ENCODE peak calls at places on chromosomes 16 and 17, in seven cellular contexts. One of them, this sample, is unnamed.

GRCh38 chr16:24978370-24978914 is 36.7 kb downstream of the ARHGAP17 start:
- DNase-seq in WTC11: no peak
- DNase-seq in ELR: no peak
- DNase-seq in nephron progenitor cell: no peak
- DNase-seq in CD8-positive, alpha-beta T cell: no peak
- DNase-seq in glutamatergic neuron: peak; percentile 32
- DNase-seq in memory B cell: peak; percentile 22
- DNase-seq in this sample: no peak

GRCh38 chr16:4918790-4919210 is 18.1 kb downstream of the PPL start:
- DNase-seq in WTC11: peak; percentile 35
- DNase-seq in ELR: no peak
- DNase-seq in nephron progenitor cell: peak; percentile 16
- DNase-seq in CD8-positive, alpha-beta T cell: no peak
- DNase-seq in glutamatergic neuron: no peak
- DNase-seq in memory B cell: no peak
- DNase-seq in this sample: no peak

GRCh38 chr17:30812218-30813177 is 12.0 kb downstream of the CRLF3 start:
- DNase-seq in WTC11: no peak
- DNase-seq in ELR: peak; percentile 50
- DNase-seq in nephron progenitor cell: no peak
- DNase-seq in CD8-positive, alpha-beta T cell: peak; percentile 47
- DNase-seq in glutamatergic neuron: no peak
- DNase-seq in memory B cell: no peak
- DNase-seq in this sample: no peak

GRCh38 chr17:588519-588918 is 126.1 kb downstream of the VPS53 start:
- DNase-seq in WTC11: no peak
- DNase-seq in ELR: no peak
- DNase-seq in nephron progenitor cell: no peak
- DNase-seq in CD8-positive, alpha-beta T cell: no peak
- DNase-seq in glutamatergic neuron: no peak
- DNase-seq in memory B cell: no peak
- DNase-seq in this sample: no peak

GRCh38 chr16:86574646-86575045 is 3.7 kb upstream of the FOXL1 start:
- DNase-seq in WTC11: no peak
- DNase-seq in ELR: no peak
- DNase-seq in nephron progenitor cell: no peak
- DNase-seq in CD8-positive, alpha-beta T cell: no peak
- DNase-seq in glutamatergic neuron: no peak
- DNase-seq in memory B cell: no peak
- DNase-seq in this sample: no peak

GRCh38 chr17:66661411-66661843 is 173.5 kb upstream of the CACNG5 start:
- DNase-seq in WTC11: no peak
- DNase-seq in ELR: peak; percentile 83
- DNase-seq in nephron progenitor cell: no peak
- DNase-seq in CD8-positive, alpha-beta T cell: no peak
- DNase-seq in glutamatergic neuron: no peak
- DNase-seq in memory B cell: no peak
- DNase-seq in this sample: no peak

GRCh38 chr17:2949469-2950044 is 113.8 kb downstream of the OR1D5 start:
- DNase-seq in WTC11: no peak
- DNase-seq in ELR: peak; percentile 46
- DNase-seq in nephron progenitor cell: no peak
- DNase-seq in CD8-positive, alpha-beta T cell: no peak
- DNase-seq in glutamatergic neuron: no peak
- DNase-seq in memory B cell: no peak
- DNase-seq in this sample: no peak

GRCh38 chr17:44972953-44973352 is 4.8 kb upstream of the C1QL1 start:
- DNase-seq in WTC11: no peak
- DNase-seq in ELR: peak; percentile 88
- DNase-seq in nephron progenitor cell: no peak
- DNase-seq in CD8-positive, alpha-beta T cell: no peak
- DNase-seq in glutamatergic neuron: no peak
- DNase-seq in memory B cell: no peak
- DNase-seq in this sample: no peak

GRCh38 chr17:45867171-45867570 is 22.5 kb downstream of the SPPL2C start:
- DNase-seq in WTC11: no peak
- DNase-seq in ELR: no peak
- DNase-seq in nephron progenitor cell: no peak
- DNase-seq in CD8-positive, alpha-beta T cell: no peak
- DNase-seq in glutamatergic neuron: no peak
- DNase-seq in memory B cell: no peak
- DNase-seq in this sample: no peak

GRCh38 chr16:46717692-46718091 is 28.2 kb downstream of the ORC6 start:
- DNase-seq in WTC11: no peak
- DNase-seq in ELR: no peak
- DNase-seq in nephron progenitor cell: no peak
- DNase-seq in CD8-positive, alpha-beta T cell: no peak
- DNase-seq in glutamatergic neuron: no peak
- DNase-seq in memory B cell: no peak
- DNase-seq in this sample: no peak

GRCh38 chr17:75087558-75088453 is at the start of gene SLC16A5:
- DNase-seq in WTC11: peak; percentile 95
- DNase-seq in ELR: peak; percentile 95
- DNase-seq in nephron progenitor cell: peak; percentile 93
- DNase-seq in CD8-positive, alpha-beta T cell: peak; percentile 75
- DNase-seq in glutamatergic neuron: peak; percentile 62
- DNase-seq in memory B cell: peak; percentile 47
- DNase-seq in this sample: peak; percentile 65

GRCh38 chr17:44223574-44224046 is 4.1 kb upstream of the UBTF start:
- DNase-seq in WTC11: no peak
- DNase-seq in ELR: peak; percentile 80
- DNase-seq in nephron progenitor cell: no peak
- DNase-seq in CD8-positive, alpha-beta T cell: no peak
- DNase-seq in glutamatergic neuron: no peak
- DNase-seq in memory B cell: no peak
- DNase-seq in this sample: no peak

GRCh38 chr16:4017807-4018206 is 98.4 kb downstream of the ADCY9 start:
- DNase-seq in WTC11: no peak
- DNase-seq in ELR: no peak
- DNase-seq in nephron progenitor cell: no peak
- DNase-seq in CD8-positive, alpha-beta T cell: no peak
- DNase-seq in glutamatergic neuron: no peak
- DNase-seq in memory B cell: no peak
- DNase-seq in this sample: no peak

GRCh38 chr16:66397736-66398433 is 29.2 kb upstream of the BEAN1 start:
- DNase-seq in WTC11: no peak
- DNase-seq in ELR: no peak
- DNase-seq in nephron progenitor cell: no peak
- DNase-seq in CD8-positive, alpha-beta T cell: no peak
- DNase-seq in glutamatergic neuron: no peak
- DNase-seq in memory B cell: no peak
- DNase-seq in this sample: no peak

GRCh38 chr17:50301891-50302584 is 27.8 kb downstream of the TMEM92 start:
- DNase-seq in WTC11: no peak
- DNase-seq in ELR: no peak
- DNase-seq in nephron progenitor cell: no peak
- DNase-seq in CD8-positive, alpha-beta T cell: no peak
- DNase-seq in glutamatergic neuron: no peak
- DNase-seq in memory B cell: no peak
- DNase-seq in this sample: no peak

GRCh38 chr17:77086433-77087010 is 54.2 kb upstream of the SEC14L1 start:
- DNase-seq in WTC11: peak; percentile 95
- DNase-seq in ELR: peak; percentile 91
- DNase-seq in nephron progenitor cell: peak; percentile 95
- DNase-seq in CD8-positive, alpha-beta T cell: peak; percentile 89
- DNase-seq in glutamatergic neuron: peak; percentile 94
- DNase-seq in memory B cell: peak; percentile 87
- DNase-seq in this sample: peak; percentile 92

GRCh38 chr17:34584805-34585416 is 5.5 kb downstream of the TMEM132E start:
- DNase-seq in WTC11: no peak
- DNase-seq in ELR: peak; percentile 39
- DNase-seq in nephron progenitor cell: no peak
- DNase-seq in CD8-positive, alpha-beta T cell: no peak
- DNase-seq in glutamatergic neuron: peak; percentile 12
- DNase-seq in memory B cell: no peak
- DNase-seq in this sample: no peak

GRCh38 chr17:47252209-47252608 is 1.4 kb upstream of the ITGB3 start:
- DNase-seq in WTC11: no peak
- DNase-seq in ELR: peak; percentile 58
- DNase-seq in nephron progenitor cell: no peak
- DNase-seq in CD8-positive, alpha-beta T cell: no peak
- DNase-seq in glutamatergic neuron: no peak
- DNase-seq in memory B cell: no peak
- DNase-seq in this sample: no peak

GRCh38 chr16:68985855-68986254 is 119.6 kb upstream of the HAS3 start:
- DNase-seq in WTC11: no peak
- DNase-seq in ELR: peak; percentile 72
- DNase-seq in nephron progenitor cell: no peak
- DNase-seq in CD8-positive, alpha-beta T cell: no peak
- DNase-seq in glutamatergic neuron: no peak
- DNase-seq in memory B cell: no peak
- DNase-seq in this sample: no peak

GRCh38 chr16:70395345-70395901 is 43.5 kb downstream of the ST3GAL2 start:
- DNase-seq in WTC11: peak; percentile 93
- DNase-seq in ELR: peak; percentile 62
- DNase-seq in nephron progenitor cell: peak; percentile 77
- DNase-seq in CD8-positive, alpha-beta T cell: peak; percentile 76
- DNase-seq in glutamatergic neuron: peak; percentile 87
- DNase-seq in memory B cell: peak; percentile 56
- DNase-seq in this sample: peak; percentile 75

GRCh38 chr16:3591436-3591803 is 14.2 kb upstream of the NLRC3 start:
- DNase-seq in WTC11: no peak
- DNase-seq in ELR: no peak
- DNase-seq in nephron progenitor cell: no peak
- DNase-seq in CD8-positive, alpha-beta T cell: no peak
- DNase-seq in glutamatergic neuron: no peak
- DNase-seq in memory B cell: no peak
- DNase-seq in this sample: no peak

This sample was measured in neural crest cell.